ENCODE peak calls at places on chromosomes 6 and 20, in seven cellular contexts. J is activated CD8-positive, alpha-beta memory T cell treated with anti-CD3 and anti-CD28 coated beads for 4 hours; P is GM04504; Y is GM06990; U is HS-27A; E is activated T-helper 1 cell treated with anti-CD3 and anti-CD28 coated beads, Interleukin-2, amount 50 U/mL, for 16 hours; K is dorsolateral prefrontal cortex. M is an unnamed sample.

GRCh38 chr20:32387262-32387661 is 29.1 kb downstream of the ASXL1 start:
- DNase-seq in J (no peak), P (no peak), Y (no peak), U (no peak), E (no peak), K (no peak), M (no peak)

GRCh38 chr6:36545767-36546663 is 1.3 kb downstream of the STK38 start:
- DNase-seq in J (no peak), P (no peak), Y (no peak), U (no peak), E (no peak), K (no peak), M (no peak)

GRCh38 chr6:122400121-122400450 is 634 bp downstream of the HSF2 start:
- DNase-seq in J (peak), P (no peak), Y (no peak), U (peak), E (peak), K (no peak), M (no peak)

GRCh38 chr6:33745558-33745957 is 1.1 kb downstream of the IP6K3 start:
- DNase-seq in J (no peak), P (no peak), Y (no peak), U (no peak), E (no peak), K (no peak), M (peak)

GRCh38 chr20:61453219-61453618 is 201.2 kb downstream of the CDH4 start:
- DNase-seq in J (no peak), P (no peak), Y (no peak), U (no peak), E (no peak), K (no peak), M (no peak)

GRCh38 chr6:32195902-32196681 is 3.6 kb upstream of the GPSM3 start:
- DNase-seq in J (no peak), P (peak), Y (peak), U (no peak), E (peak), K (peak), M (peak)

GRCh38 chr6:56334937-56335336 is 87.6 kb upstream of the COL21A1 start:
- DNase-seq in J (no peak), P (peak), Y (no peak), U (no peak), E (no peak), K (no peak), M (no peak)

GRCh38 chr6:139881728-139882211 is 507.3 kb upstream of the CITED2 start:
- DNase-seq in J (no peak), P (no peak), Y (no peak), U (peak), E (no peak), K (no peak), M (no peak)

GRCh38 chr20:38697306-38697705 is 27.0 kb upstream of the SLC32A1 start:
- DNase-seq in J (no peak), P (no peak), Y (no peak), U (no peak), E (no peak), K (no peak), M (no peak)

GRCh38 chr6:138805431-138805830 is 9.5 kb downstream of the ECT2L start:
- DNase-seq in J (no peak), P (peak), Y (no peak), U (no peak), E (no peak), K (no peak), M (no peak)

GRCh38 chr20:8039048-8039447 is 19.5 kb upstream of the TMX4 start:
- DNase-seq in J (no peak), P (no peak), Y (no peak), U (no peak), E (no peak), K (no peak), M (no peak)

GRCh38 chr6:167825759-167826229 is 917 bp upstream of the AFDN start:
- DNase-seq in J (no peak), P (no peak), Y (peak), U (no peak), E (no peak), K (no peak), M (peak)

GRCh38 chr6:22043284-22043962 is 253.4 kb downstream of the PRL start:
- DNase-seq in J (no peak), P (no peak), Y (no peak), U (no peak), E (no peak), K (no peak), M (no peak)

GRCh38 chr6:31556312-31556711 is 8.9 kb downstream of the NFKBIL1 start:
- DNase-seq in J (no peak), P (no peak), Y (no peak), U (no peak), E (no peak), K (no peak), M (no peak)

GRCh38 chr20:59576216-59576953 is 28.0 kb upstream of the PHACTR3 start:
- DNase-seq in J (no peak), P (no peak), Y (no peak), U (no peak), E (no peak), K (peak), M (no peak)

M was measured in sigmoid colon.